ENCODE peak calls at places on chromosomes 1 and 21, in nine cellular contexts. O is HCT116; R is naive thymus-derived CD4-positive, alpha-beta T cell; A is ovary; M is cardiac muscle cell; K is astrocyte; P is Caco-2; H is OCI-LY7; E is DND-41. J is an unnamed sample.

GRCh38 chr1:204062106-204062505 is 10.8 kb upstream of the SOX13 start:
- DNase-seq in O (no peak), R (no peak), A (no peak), M (no peak), K (no peak), P (no peak), H (no peak), E (no peak), J (no peak)

GRCh38 chr21:45639206-45640000 is 4.1 kb upstream of the PCBP3 start:
- DNase-seq in O (no peak), R (no peak), A (no peak), M (no peak), K (no peak), P (no peak), H (no peak), E (no peak), J (no peak)

GRCh38 chr1:32336963-32337675 is 1.1 kb upstream of the MARCKSL1 start:
- DNase-seq in O (no peak), R (no peak), A (peak; percentile 44), M (no peak), K (peak; percentile 32), P (no peak), H (peak; percentile 51), E (peak; percentile 72), J (peak; percentile 70)

GRCh38 chr1:227140376-227140775 is 177.9 kb downstream of the CDC42BPA start:
- DNase-seq in O (no peak), R (no peak), A (no peak), M (no peak), K (no peak), P (peak; percentile 60), H (no peak), E (no peak), J (no peak)

GRCh38 chr1:93446837-93447451 is 974 bp upstream of the FNBP1L start:
- DNase-seq in O (no peak), R (peak; percentile 25), A (no peak), M (no peak), K (peak; percentile 3), P (peak; percentile 45), H (no peak), E (no peak), J (no peak)

GRCh38 chr1:243525085-243525487 is 269.2 kb downstream of the SDCCAG8 start:
- DNase-seq in O (no peak), R (no peak), A (no peak), M (no peak), K (peak; percentile 89), P (no peak), H (no peak), E (no peak), J (no peak)

GRCh38 chr1:115211071-115211745 is 121.9 kb upstream of the TSPAN2 start:
- DNase-seq in O (no peak), R (no peak), A (no peak), M (no peak), K (no peak), P (no peak), H (no peak), E (no peak), J (peak; percentile 42)

GRCh38 chr1:44256762-44257554 is 43.7 kb downstream of the DMAP1 start:
- DNase-seq in O (no peak), R (no peak), A (no peak), M (no peak), K (no peak), P (no peak), H (no peak), E (no peak), J (no peak)

GRCh38 chr21:30710499-30710898 is 8.1 kb downstream of the KRTAP21-3 start:
- DNase-seq in O (no peak), R (no peak), A (no peak), M (no peak), K (no peak), P (no peak), H (no peak), E (no peak), J (no peak)

GRCh38 chr1:201639826-201640225 is 100.9 kb downstream of the NAV1 start:
- DNase-seq in O (no peak), R (no peak), A (no peak), M (no peak), K (no peak), P (no peak), H (no peak), E (no peak), J (no peak)

DNA sequence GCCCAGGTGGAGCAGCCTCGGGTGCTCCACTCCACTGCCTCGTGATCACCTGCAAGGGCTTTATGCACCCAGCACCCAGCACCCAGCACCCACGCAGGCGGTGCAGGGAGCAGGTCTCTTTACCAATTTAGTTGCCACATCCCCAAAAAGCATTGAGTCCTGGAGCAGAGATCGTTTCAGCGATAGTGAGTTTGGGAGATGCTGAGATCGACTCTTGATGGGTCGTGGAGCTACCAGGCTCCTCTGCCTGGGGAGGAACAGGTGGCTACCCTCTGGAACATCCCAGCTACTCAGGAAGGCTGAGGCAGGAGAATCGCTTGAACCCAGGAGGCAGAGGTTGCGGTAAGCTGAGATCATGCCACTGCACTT is 106.7 kb upstream of the SLC45A1 start:
- DNase-seq in O (no peak), R (no peak), A (no peak), M (no peak), K (no peak), P (no peak), H (no peak), E (no peak), J (no peak)
- H3K4me1 ChIP-seq in O (peaks cover 54% of the 10 kb centered on the region), R (no peaks in the 10 kb centered on the region), A (peaks cover 3% of the 10 kb centered on the region), M (peaks cover 3% of the 10 kb centered on the region), K (peaks cover 21% of the 10 kb centered on the region), P (peaks cover 13% of the 10 kb centered on the region), H (no peaks in the 10 kb centered on the region), E (no peaks in the 10 kb centered on the region), J (peaks cover 7% of the 10 kb centered on the region)

GRCh38 chr1:248140846-248141245 is 4.1 kb upstream of the OR2M5 start:
- DNase-seq in O (no peak), R (no peak), A (no peak), M (no peak), K (no peak), P (no peak), H (no peak), E (no peak), J (no peak)

GRCh38 chr1:248136811-248137210 is 8.1 kb upstream of the OR2M5 start:
- DNase-seq in O (no peak), R (no peak), A (no peak), M (no peak), K (no peak), P (no peak), H (no peak), E (no peak), J (no peak)
- H3K4me1 ChIP-seq in O (no peaks in the 10 kb centered on the region), R (no peaks in the 10 kb centered on the region), A (no peaks in the 10 kb centered on the region), M (no peaks in the 10 kb centered on the region), K (no peaks in the 10 kb centered on the region), P (no peaks in the 10 kb centered on the region), H (no peaks in the 10 kb centered on the region), E (no peaks in the 10 kb centered on the region), J (no peaks in the 10 kb centered on the region)

GRCh38 chr1:1321477-1321876 is 3.0 kb downstream of the INTS11 start:
- DNase-seq in O (no peak), R (no peak), A (no peak), M (no peak), K (no peak), P (no peak), H (no peak), E (no peak), J (no peak)

GRCh38 chr1:1318777-1319645 is 5.4 kb downstream of the INTS11 start:
- DNase-seq in O (no peak), R (no peak), A (no peak), M (no peak), K (no peak), P (no peak), H (no peak), E (no peak), J (no peak)

GRCh38 chr1:1318131-1318652 is 6.3 kb downstream of the INTS11 start:
- DNase-seq in O (peak; percentile 65), R (no peak), A (peak; percentile 94), M (no peak), K (peak; percentile 93), P (no peak), H (no peak), E (no peak), J (peak; percentile 88)

GRCh38 chr1:1320666-1321448 is 3.6 kb downstream of the INTS11 start:
- DNase-seq in O (no peak), R (no peak), A (no peak), M (no peak), K (peak; percentile 55), P (no peak), H (no peak), E (no peak), J (no peak)

GRCh38 chr1:1319646-1319941 is 4.9 kb downstream of the INTS11 start:
- DNase-seq in O (no peak), R (no peak), A (no peak), M (no peak), K (no peak), P (no peak), H (no peak), E (no peak), J (no peak)
- H3K4me1 ChIP-seq in O (peaks cover 27% of the 10 kb centered on the region), R (peaks cover 15% of the 10 kb centered on the region), A (peaks cover 10% of the 10 kb centered on the region), M (peaks cover 3% of the 10 kb centered on the region), K (peaks cover 31% of the 10 kb centered on the region), P (no peaks in the 10 kb centered on the region), H (peaks cover 10% of the 10 kb centered on the region), E (peaks cover 33% of the 10 kb centered on the region), J (peaks cover 24% of the 10 kb centered on the region)

GRCh38 chr21:35048706-35049617 is at the start of gene RUNX1:
- DNase-seq in O (no peak), R (peak; percentile 79), A (no peak), M (no peak), K (peak; percentile 95), P (no peak), H (peak; percentile 90), E (peak; percentile 83), J (peak; percentile 33)
- H3K4me1 ChIP-seq in O (peaks cover 27% of the 10 kb centered on the region), R (peaks cover 58% of the 10 kb centered on the region), A (peaks cover 1% of the 10 kb centered on the region), M (no peaks in the 10 kb centered on the region), K (peaks cover 47% of the 10 kb centered on the region), P (peaks cover 14% of the 10 kb centered on the region), H (peaks cover 57% of the 10 kb centered on the region), E (peaks cover 72% of the 10 kb centered on the region), J (peaks cover 12% of the 10 kb centered on the region)

DNA sequence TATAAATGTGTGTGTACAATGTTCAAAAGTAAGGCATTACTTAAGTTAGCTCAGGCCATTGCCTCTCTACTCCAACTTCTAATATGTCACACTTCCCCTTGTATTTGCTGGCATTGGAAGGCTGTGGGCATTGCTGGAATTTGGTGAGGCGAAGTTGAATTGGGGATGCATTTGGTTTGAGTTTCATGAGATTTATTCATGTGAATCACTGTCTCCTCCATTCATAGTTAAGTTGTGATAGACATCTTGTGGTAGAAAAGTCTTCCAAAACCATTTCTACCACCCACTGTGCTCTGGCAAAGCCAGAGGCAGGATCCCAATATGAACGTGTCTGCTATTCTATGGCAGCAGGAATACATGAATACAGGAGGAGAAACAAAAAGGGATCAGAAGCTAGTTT is 397.8 kb upstream of the USP24 start:
- DNase-seq in O (no peak), R (no peak), A (no peak), M (no peak), K (peak; percentile 74), P (no peak), H (no peak), E (no peak), J (no peak)
- H3K4me1 ChIP-seq in O (no peaks in the 10 kb centered on the region), R (no peaks in the 10 kb centered on the region), A (peaks cover 6% of the 10 kb centered on the region), M (no peaks in the 10 kb centered on the region), K (peaks cover 5% of the 10 kb centered on the region), P (peaks cover 3% of the 10 kb centered on the region), H (no peaks in the 10 kb centered on the region), E (no peaks in the 10 kb centered on the region), J (no peaks in the 10 kb centered on the region)